ENCODE peak calls at places on chromosomes 2 and 18, in five cellular contexts. J is OCI-LY7, A is dorsolateral prefrontal cortex, G is Calu3, F is nephron progenitor cell. V is an unnamed sample.

GRCh38 chr2:240595381-240596079 is 9.0 kb downstream of the CAPN10 start:
- DNase-seq in J (peak), A (peak), G (no peak), F (peak), V (no peak)

GRCh38 chr2:180604077-180604476 is 376.3 kb upstream of the UBE2E3 start:
- DNase-seq in J (peak), A (no peak), G (peak), F (peak), V (no peak)

GRCh38 chr2:172710584-172711024 is 25.0 kb upstream of the RAPGEF4 start:
- DNase-seq in J (peak), A (no peak), G (peak), F (peak), V (no peak)

GRCh38 chr2:129765326-129766158 is 213.9 kb upstream of the RAB6C start:
- DNase-seq in J (no peak), A (no peak), G (no peak), F (no peak), V (no peak)

GRCh38 chr2:235144291-235144690 is 192.5 kb downstream of the SH3BP4 start:
- DNase-seq in J (no peak), A (no peak), G (no peak), F (no peak), V (no peak)

GRCh38 chr2:15298769-15299168 is 262.4 kb downstream of the NBAS start:
- DNase-seq in J (no peak), A (peak), G (no peak), F (no peak), V (no peak)

GRCh38 chr18:3151379-3152264 is 68.1 kb downstream of the MYOM1 start:
- DNase-seq in J (peak), A (no peak), G (no peak), F (no peak), V (no peak)

GRCh38 chr2:119389615-119390306 is 23.0 kb downstream of the DBI start:
- DNase-seq in J (no peak), A (no peak), G (peak), F (no peak), V (no peak)

GRCh38 chr2:59585657-59586056 is 967.8 kb downstream of the BCL11A start:
- DNase-seq in J (no peak), A (no peak), G (no peak), F (peak), V (no peak)

GRCh38 chr2:48725696-48726494 is 29.6 kb downstream of the LHCGR start:
- DNase-seq in J (no peak), A (peak), G (no peak), F (no peak), V (no peak)

GRCh38 chr2:101204400-101205095 is 48.1 kb upstream of the CNOT11 start:
- DNase-seq in J (no peak), A (no peak), G (no peak), F (no peak), V (no peak)
- TF ChIP-seq CTCF in J (peak), A (no peak), G (no peak), F (no peak), V (peak)

GRCh38 chr2:230809677-230810251 is 55.0 kb upstream of the ITM2C start:
- DNase-seq in J (no peak), A (no peak), G (no peak), F (no peak), V (no peak)
- TF ChIP-seq CTCF in J (peak), A (no peak), G (no peak), F (no peak), V (no peak)

GRCh38 chr2:807300-807699 is 130.1 kb upstream of the TMEM18 start:
- DNase-seq in J (no peak), A (no peak), G (no peak), F (no peak), V (no peak)
- TF ChIP-seq CTCF in J (no peak), A (no peak), G (no peak), F (no peak), V (no peak)

DNA sequence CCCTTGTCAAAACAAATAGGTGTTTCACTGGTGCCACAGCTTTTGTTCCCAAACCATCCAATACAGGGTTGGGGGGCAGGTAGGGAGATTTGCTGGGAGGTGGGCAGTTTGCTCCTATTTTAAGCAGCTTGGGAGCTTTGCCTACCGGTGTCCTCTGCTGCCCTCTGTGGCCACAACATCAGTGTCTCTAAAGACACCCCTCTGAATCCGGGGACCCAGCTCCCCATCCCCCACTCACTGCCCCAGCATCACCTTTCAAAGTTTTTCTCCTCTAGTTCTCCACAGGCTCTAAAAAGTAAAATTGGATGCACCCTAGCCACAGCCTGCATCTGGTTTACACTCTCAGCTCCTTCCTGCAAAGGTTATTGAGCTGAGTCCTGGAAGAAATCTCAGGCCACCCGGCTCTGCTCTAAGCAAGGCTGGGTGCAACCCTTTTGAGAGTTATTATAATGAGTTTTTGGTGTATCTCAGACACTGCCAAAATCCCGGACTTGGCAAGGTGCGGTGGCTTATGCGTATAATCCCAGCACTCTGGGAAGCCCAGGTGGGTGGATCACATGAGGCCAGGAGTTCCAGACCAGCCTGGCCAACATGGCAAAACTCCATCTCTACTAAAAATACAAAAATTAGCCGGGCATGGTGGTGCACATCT is 2.9 kb upstream of the EPAS1 start:
- DNase-seq in J (no peak), A (no peak), G (peak), F (peak), V (no peak)
- TF ChIP-seq CTCF in J (peak), A (peak), G (peak), F (peak), V (peak)

GRCh38 chr18:26553943-26554342 is 5.6 kb upstream of the KCTD1 start:
- DNase-seq in J (no peak), A (no peak), G (no peak), F (no peak), V (no peak)
- TF ChIP-seq CTCF in J (no peak), A (no peak), G (no peak), F (no peak), V (no peak)

DNA sequence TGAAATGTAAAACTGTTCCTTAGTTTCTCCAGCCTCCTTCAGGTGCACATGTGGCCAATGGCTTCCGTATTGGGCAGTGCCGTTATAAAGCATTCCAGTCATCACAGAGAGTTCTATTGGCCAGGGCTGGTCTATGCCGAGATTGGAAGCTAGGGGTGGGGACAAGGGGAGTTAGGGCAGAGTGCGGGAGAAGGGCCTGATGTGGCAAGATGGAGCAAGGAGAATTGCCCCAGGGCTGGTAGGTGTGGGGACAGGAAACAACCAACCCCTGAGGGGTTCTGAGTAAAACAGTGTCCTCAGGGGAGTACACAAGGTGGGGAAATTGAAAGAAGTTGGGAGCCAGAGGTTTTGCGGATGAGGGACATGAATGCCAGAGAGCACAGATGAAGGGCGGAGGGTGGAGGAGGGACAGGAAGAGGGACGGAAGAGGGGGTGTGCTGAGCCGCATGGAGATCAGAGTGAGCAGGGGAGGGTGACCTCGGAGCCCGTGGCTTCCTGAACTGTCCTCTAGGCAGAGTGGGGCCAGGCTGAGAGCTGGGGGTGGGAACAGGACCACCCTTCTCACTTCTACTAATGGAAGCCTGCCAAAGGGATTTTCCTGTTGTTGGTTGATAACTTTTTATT is 9.1 kb upstream of the ATP6V1C2 start:
- DNase-seq in J (peak), A (no peak), G (no peak), F (no peak), V (no peak)
- TF ChIP-seq CTCF in J (no peak), A (no peak), G (no peak), F (no peak), V (no peak)

GRCh38 chr2:134783912-134784311 is 54.5 kb upstream of the ACMSD start:
- DNase-seq in J (no peak), A (no peak), G (no peak), F (no peak), V (no peak)

GRCh38 chr2:134780977-134781376 is 57.4 kb upstream of the ACMSD start:
- DNase-seq in J (no peak), A (no peak), G (no peak), F (no peak), V (no peak)

GRCh38 chr2:134782107-134782506 is 56.3 kb upstream of the ACMSD start:
- DNase-seq in J (no peak), A (no peak), G (no peak), F (no peak), V (no peak)

GRCh38 chr2:134785659-134786058 is 52.8 kb upstream of the ACMSD start:
- DNase-seq in J (no peak), A (no peak), G (no peak), F (no peak), V (no peak)

GRCh38 chr2:134782792-134783191 is 55.6 kb upstream of the ACMSD start:
- DNase-seq in J (peak), A (no peak), G (no peak), F (no peak), V (no peak)
- TF ChIP-seq CTCF in J (peak), A (no peak), G (no peak), F (peak), V (peak)

DNA sequence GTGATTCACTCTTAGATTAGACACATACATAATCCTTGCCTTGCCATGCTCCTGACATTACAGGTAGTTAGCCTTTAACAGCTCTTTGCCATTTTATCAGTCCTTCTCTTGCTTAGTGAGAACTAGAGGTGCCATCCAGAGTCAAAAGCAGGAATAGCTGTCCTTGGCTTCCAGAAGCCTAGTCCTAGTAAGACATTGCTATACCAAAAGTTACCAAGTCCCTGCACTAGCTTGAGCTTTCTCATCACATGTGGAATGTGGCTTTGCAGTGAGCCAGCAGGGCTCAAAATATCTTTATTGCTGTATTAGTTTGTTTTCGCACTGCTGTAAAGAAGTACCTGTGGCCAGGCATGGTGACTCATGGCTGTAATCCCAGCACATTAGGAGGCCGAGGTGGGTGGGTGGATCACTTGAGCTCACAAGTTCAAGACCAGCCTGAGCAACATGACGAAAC is 104.7 kb upstream of the NOSTRIN start:
- DNase-seq in J (no peak), A (no peak), G (no peak), F (no peak), V (no peak)
- TF ChIP-seq CTCF in J (no peak), A (no peak), G (no peak), F (no peak), V (no peak)

DNA sequence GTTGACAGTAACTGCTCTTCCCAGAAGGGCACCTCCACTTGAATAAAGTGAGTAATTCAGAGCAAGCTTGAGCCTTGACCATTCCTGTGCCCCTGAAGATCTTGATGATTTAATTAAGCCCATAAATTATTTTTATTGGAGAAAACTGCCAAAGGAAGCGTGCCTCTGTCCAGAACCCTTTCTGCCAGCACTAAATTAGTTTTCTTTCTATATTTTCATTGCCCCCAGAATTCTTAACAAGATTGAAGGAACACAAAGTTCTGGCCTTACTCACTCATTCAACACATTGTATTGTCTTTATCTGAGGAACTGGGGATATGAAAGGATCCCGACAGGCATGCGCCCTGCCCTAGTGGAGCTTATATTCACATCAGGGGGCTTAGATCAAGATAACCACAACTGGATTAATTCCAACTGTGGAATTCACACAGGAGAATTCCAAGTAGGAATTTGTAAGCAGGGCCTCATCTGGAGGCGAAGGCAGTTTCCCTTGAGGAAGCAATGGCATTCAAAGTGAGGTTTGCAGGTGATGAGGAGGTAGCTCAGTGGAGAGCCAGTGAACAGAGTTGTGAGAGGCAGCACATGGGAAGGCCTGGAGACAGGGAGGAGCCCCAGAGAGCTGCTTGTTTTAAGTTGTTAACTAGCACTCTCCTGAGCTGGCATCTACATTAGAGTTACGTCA is 21.1 kb downstream of the PTRHD1 start:
- DNase-seq in J (no peak), A (no peak), G (no peak), F (no peak), V (no peak)
- TF ChIP-seq CTCF in J (no peak), A (no peak), G (no peak), F (no peak), V (no peak)

GRCh38 chr2:82652117-82652516 is 1807.0 kb downstream of the SUCLG1 start:
- DNase-seq in J (no peak), A (no peak), G (no peak), F (no peak), V (no peak)

DNA sequence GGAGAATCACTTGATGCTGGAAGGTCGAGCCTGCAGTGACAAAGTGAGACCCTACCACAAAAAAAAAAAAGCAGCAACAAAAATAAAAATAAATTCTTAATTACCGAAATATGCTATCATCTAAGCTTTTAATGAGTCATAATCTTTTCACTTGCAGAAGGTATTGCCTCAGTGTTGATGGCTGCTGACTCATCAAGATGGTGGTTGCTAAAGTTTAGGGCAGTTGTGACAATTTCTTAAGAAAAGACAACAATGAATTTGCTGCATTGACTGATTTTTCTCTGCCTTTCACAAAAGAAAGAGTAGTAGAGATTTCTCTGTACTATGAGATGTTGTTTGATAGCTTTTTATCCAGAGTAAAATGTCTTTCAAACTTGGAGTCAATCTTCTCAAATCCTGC is 1809.0 kb downstream of the SUCLG1 start:
- DNase-seq in J (no peak), A (no peak), G (no peak), F (no peak), V (no peak)
- TF ChIP-seq CTCF in J (no peak), A (no peak), G (no peak), F (no peak), V (no peak)